ENCODE peak calls at places on chromosomes 1 and 21, in nine cellular contexts. S, D, I, F, U, X, J, C and R are unnamed samples.

GRCh38 chr1:116842654-116843053 is 67.1 kb upstream of the PTGFRN start:
- DNase-seq in S (no peak), D (no peak), I (no peak), F (no peak), U (no peak), X (no peak), J (peak), C (no peak), R (no peak)

GRCh38 chr1:28156821-28157220 is 19.7 kb downstream of the PTAFR start:
- DNase-seq in S (no peak), D (no peak), I (no peak), F (no peak), U (no peak), X (no peak), J (no peak), C (no peak), R (no peak)

GRCh38 chr1:159947942-159948341 is 2.5 kb upstream of the IGSF9 start:
- DNase-seq in S (no peak), D (no peak), I (no peak), F (no peak), U (no peak), X (no peak), J (no peak), C (no peak), R (no peak)

GRCh38 chr1:115089443-115090340 is at the start of gene TSPAN2:
- DNase-seq in S (peak), D (peak), I (peak), F (peak), U (peak), X (peak), J (peak), C (no peak), R (no peak)

GRCh38 chr1:9107156-9107555 is 21.7 kb downstream of the GPR157 start:
- DNase-seq in S (no peak), D (no peak), I (no peak), F (no peak), U (no peak), X (no peak), J (no peak), C (no peak), R (no peak)

GRCh38 chr1:59672851-59673574 is 141.7 kb upstream of the HOOK1 start:
- DNase-seq in S (no peak), D (no peak), I (no peak), F (no peak), U (no peak), X (no peak), J (peak), C (peak), R (no peak)

GRCh38 chr1:25879675-25880074 is 4.2 kb upstream of the PAQR7 start:
- DNase-seq in S (no peak), D (no peak), I (no peak), F (no peak), U (no peak), X (no peak), J (no peak), C (no peak), R (no peak)

GRCh38 chr1:106972074-106972473 is 84.4 kb upstream of the PRMT6 start:
- DNase-seq in S (no peak), D (no peak), I (no peak), F (no peak), U (no peak), X (no peak), J (no peak), C (no peak), R (no peak)

GRCh38 chr1:12593621-12594066 is 24.4 kb downstream of the DHRS3 start:
- DNase-seq in S (no peak), D (peak), I (no peak), F (no peak), U (no peak), X (no peak), J (peak), C (no peak), R (peak)

GRCh38 chr1:15279576-15280230 is 32.7 kb downstream of the FHAD1 start:
- DNase-seq in S (no peak), D (no peak), I (peak), F (no peak), U (no peak), X (no peak), J (no peak), C (no peak), R (no peak)

GRCh38 chr1:23936481-23937176 is 23.0 kb upstream of the PNRC2 start:
- DNase-seq in S (no peak), D (no peak), I (no peak), F (no peak), U (no peak), X (no peak), J (peak), C (no peak), R (no peak)

GRCh38 chr1:156476501-156477298 is 23.9 kb downstream of the MEF2D start:
- DNase-seq in S (no peak), D (no peak), I (no peak), F (no peak), U (no peak), X (no peak), J (peak), C (no peak), R (no peak)

GRCh38 chr1:228494391-228494790 is 7.2 kb downstream of the RNF187 start:
- DNase-seq in S (no peak), D (no peak), I (no peak), F (no peak), U (no peak), X (no peak), J (no peak), C (no peak), R (no peak)

GRCh38 chr21:29725025-29725736 is 214.6 kb downstream of the GRIK1 start:
- DNase-seq in S (no peak), D (no peak), I (no peak), F (peak), U (no peak), X (no peak), J (no peak), C (no peak), R (no peak)

GRCh38 chr1:100921110-100921706 is 25.3 kb downstream of the SLC30A7 start:
- DNase-seq in S (peak), D (no peak), I (peak), F (peak), U (no peak), X (no peak), J (peak), C (no peak), R (no peak)

GRCh38 chr1:103525114-103525606 is 339 bp upstream of the RNPC3 start:
- DNase-seq in S (peak), D (no peak), I (peak), F (peak), U (no peak), X (no peak), J (peak), C (no peak), R (no peak)

GRCh38 chr1:203316626-203317093 is 11.3 kb downstream of the BTG2 start:
- DNase-seq in S (no peak), D (peak), I (peak), F (no peak), U (no peak), X (peak), J (no peak), C (no peak), R (no peak)

GRCh38 chr21:42260121-42260520 is 41.2 kb downstream of the ABCG1 start:
- DNase-seq in S (no peak), D (no peak), I (no peak), F (no peak), U (no peak), X (no peak), J (no peak), C (no peak), R (no peak)

GRCh38 chr1:25922633-25923567 is 16.7 kb upstream of the STMN1 start:
- DNase-seq in S (peak), D (peak), I (no peak), F (peak), U (peak), X (peak), J (peak), C (no peak), R (no peak)

GRCh38 chr1:155504207-155504606 is 58.4 kb downstream of the ASH1L start:
- DNase-seq in S (peak), D (no peak), I (peak), F (peak), U (no peak), X (no peak), J (peak), C (no peak), R (no peak)

GRCh38 chr1:183096889-183097288 is 73.7 kb downstream of the LAMC1 start:
- DNase-seq in S (no peak), D (no peak), I (no peak), F (no peak), U (no peak), X (peak), J (peak), C (peak), R (no peak)

GRCh38 chr1:51850420-51851297 is 27.9 kb downstream of the NRDC start:
- DNase-seq in S (peak), D (no peak), I (peak), F (no peak), U (no peak), X (no peak), J (no peak), C (no peak), R (no peak)

GRCh38 chr1:170445096-170445495 is 86.9 kb upstream of the GORAB start:
- DNase-seq in S (no peak), D (no peak), I (no peak), F (no peak), U (no peak), X (no peak), J (peak), C (peak), R (peak)

GRCh38 chr1:219177363-219177762 is 3.7 kb downstream of the LYPLAL1 start:
- DNase-seq in S (no peak), D (no peak), I (no peak), F (no peak), U (no peak), X (no peak), J (no peak), C (no peak), R (no peak)

GRCh38 chr1:82329226-82329625 is 528.5 kb downstream of the ADGRL2 start:
- DNase-seq in S (no peak), D (no peak), I (no peak), F (peak), U (no peak), X (no peak), J (no peak), C (no peak), R (no peak)

GRCh38 chr1:83845437-83846071 is 153.4 kb downstream of the TTLL7 start:
- DNase-seq in S (no peak), D (no peak), I (no peak), F (no peak), U (no peak), X (no peak), J (peak), C (no peak), R (no peak)

GRCh38 chr1:71850936-71851335 is 431.4 kb downstream of the NEGR1 start:
- DNase-seq in S (peak), D (no peak), I (no peak), F (no peak), U (no peak), X (no peak), J (peak), C (peak), R (no peak)

GRCh38 chr1:17531682-17532487 is 7.6 kb upstream of the ARHGEF10L start:
- DNase-seq in S (no peak), D (peak), I (no peak), F (no peak), U (no peak), X (peak), J (peak), C (no peak), R (no peak)

GRCh38 chr1:204408074-204408507 is 3.5 kb downstream of the PPP1R15B start:
- DNase-seq in S (peak), D (peak), I (peak), F (peak), U (no peak), X (peak), J (peak), C (no peak), R (no peak)